ENCODE peak calls at places on chromosome 11, in seven cellular contexts. V, G, L, F, S, T and J are unnamed samples.

GRCh38 chr11:70173018-70173417 is 30.1 kb upstream of the FADD start:
- DNase-seq in V (no peak), G (no peak), L (no peak), F (no peak), S (no peak), T (no peak), J (no peak)

GRCh38 chr11:130209128-130209932 is 49.7 kb downstream of the ST14 start:
- DNase-seq in V (no peak), G (no peak), L (no peak), F (no peak), S (peak; percentile 81), T (peak; percentile 8), J (no peak)

GRCh38 chr11:109062445-109062844 is 359.5 kb upstream of the C11orf87 start:
- DNase-seq in V (no peak), G (no peak), L (no peak), F (no peak), S (no peak), T (no peak), J (peak; percentile 45)

GRCh38 chr11:18312012-18312411 is 9.9 kb downstream of the HPS5 start:
- DNase-seq in V (no peak), G (no peak), L (no peak), F (no peak), S (no peak), T (no peak), J (peak; percentile 76)

GRCh38 chr11:135033545-135033944 is 621.5 kb upstream of the B3GAT1 start:
- DNase-seq in V (no peak), G (peak; percentile 6), L (peak; percentile 29), F (peak; percentile 50), S (no peak), T (no peak), J (no peak)

GRCh38 chr11:130278745-130279144 is 36.0 kb downstream of the ZBTB44 start:
- DNase-seq in V (no peak), G (no peak), L (no peak), F (no peak), S (no peak), T (no peak), J (peak; percentile 12)

GRCh38 chr11:122115520-122116343 is at the start of gene BLID:
- DNase-seq in V (no peak), G (no peak), L (peak; percentile 47), F (peak; percentile 61), S (peak; percentile 68), T (no peak), J (peak; percentile 63)

GRCh38 chr11:3906166-3906565 is 50.7 kb downstream of the STIM1 start:
- DNase-seq in V (no peak), G (peak; percentile 63), L (no peak), F (no peak), S (no peak), T (no peak), J (no peak)

GRCh38 chr11:3049430-3050243 is 7.6 kb downstream of the CARS1 start:
- DNase-seq in V (peak; percentile 94), G (peak; percentile 91), L (no peak), F (no peak), S (peak; percentile 96), T (peak; percentile 78), J (peak; percentile 94)

GRCh38 chr11:8709002-8709672 is 26.5 kb downstream of the RPL27A start:
- DNase-seq in V (peak; percentile 94), G (no peak), L (no peak), F (no peak), S (peak; percentile 95), T (no peak), J (peak; percentile 99)

GRCh38 chr11:69136471-69136870 is 19.3 kb upstream of the SMIM38 start:
- DNase-seq in V (no peak), G (no peak), L (no peak), F (no peak), S (no peak), T (no peak), J (no peak)

GRCh38 chr11:104134760-104135159 is 29.2 kb downstream of the PDGFD start:
- DNase-seq in V (no peak), G (no peak), L (no peak), F (no peak), S (no peak), T (no peak), J (peak; percentile 64)

GRCh38 chr11:38089728-38090127 is 1491.7 kb upstream of the RAG2 start:
- DNase-seq in V (no peak), G (peak; percentile 13), L (no peak), F (peak; percentile 9), S (no peak), T (no peak), J (peak; percentile 17)

GRCh38 chr11:126362879-126363655 is 7.6 kb downstream of the ST3GAL4 start:
- DNase-seq in V (no peak), G (no peak), L (no peak), F (no peak), S (no peak), T (no peak), J (no peak)

GRCh38 chr11:8839957-8840945 is 70.7 kb upstream of the AKIP1 start:
- DNase-seq in V (no peak), G (no peak), L (peak; percentile 29), F (peak; percentile 23), S (no peak), T (no peak), J (no peak)

GRCh38 chr11:27218498-27219038 is 144.4 kb downstream of the CCDC34 start:
- DNase-seq in V (peak; percentile 71), G (no peak), L (no peak), F (no peak), S (no peak), T (no peak), J (peak; percentile 94)

GRCh38 chr11:117587416-117587815 is 209.6 kb downstream of the DSCAML1 start:
- DNase-seq in V (no peak), G (no peak), L (no peak), F (no peak), S (peak; percentile 66), T (no peak), J (no peak)

GRCh38 chr11:17716807-17717206 is 2.6 kb upstream of the MYOD1 start:
- DNase-seq in V (no peak), G (no peak), L (no peak), F (no peak), S (no peak), T (no peak), J (no peak)

GRCh38 chr11:8717876-8718753 is 35.5 kb downstream of the RPL27A start:
- DNase-seq in V (peak; percentile 89), G (peak; percentile 64), L (no peak), F (no peak), S (no peak), T (peak; percentile 19), J (peak; percentile 89)

GRCh38 chr11:40280161-40281054 is 1179.0 kb downstream of the LRRC4C start:
- DNase-seq in V (no peak), G (no peak), L (peak; percentile 12), F (no peak), S (no peak), T (no peak), J (no peak)

GRCh38 chr11:67240575-67241389 is 25.5 kb upstream of the GRK2 start:
- DNase-seq in V (peak; percentile 38), G (peak; percentile 73), L (no peak), F (peak; percentile 55), S (peak; percentile 90), T (peak; percentile 83), J (peak; percentile 76)

GRCh38 chr11:67239795-67240574 is 26.3 kb upstream of the GRK2 start:
- DNase-seq in V (peak; percentile 97), G (peak; percentile 95), L (peak; percentile 87), F (peak; percentile 93), S (peak; percentile 99), T (peak; percentile 95), J (peak; percentile 98)

GRCh38 chr11:67245046-67245445 is 21.2 kb upstream of the GRK2 start:
- DNase-seq in V (no peak), G (no peak), L (no peak), F (no peak), S (peak; percentile 81), T (no peak), J (no peak)

GRCh38 chr11:67238894-67239794 is 27.1 kb upstream of the GRK2 start:
- DNase-seq in V (no peak), G (no peak), L (no peak), F (peak; percentile 12), S (peak; percentile 64), T (no peak), J (no peak)

DNA sequence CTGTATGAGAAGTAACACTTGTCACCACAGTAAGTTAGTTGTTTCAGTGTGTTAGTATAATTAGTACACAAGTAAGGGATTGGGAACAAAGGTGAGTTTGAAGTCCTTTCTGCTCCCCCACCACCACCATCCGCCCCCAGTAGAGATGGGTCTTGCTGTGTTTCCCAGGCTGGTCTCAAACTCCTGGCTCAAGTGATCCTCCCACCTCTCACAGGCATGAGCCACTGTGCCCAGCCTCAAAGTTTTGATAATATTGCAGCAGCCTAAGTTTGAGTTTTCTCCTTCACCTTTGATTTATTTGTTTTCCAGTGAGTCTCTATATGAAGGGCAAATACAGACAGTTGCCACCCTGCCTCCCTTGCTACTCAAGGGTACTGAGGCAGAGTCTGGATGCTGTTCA is 23.7 kb upstream of the GRK2 start:
- DNase-seq in V (no peak), G (no peak), L (no peak), F (no peak), S (peak; percentile 61), T (no peak), J (no peak)
- TF ChIP-seq CTCF in V (no peak), G (no peak), L (no peak), F (no peak), S (no peak), T (no peak), J (no peak)

GRCh38 chr11:123696183-123696582 is 41.8 kb upstream of the SCN3B start:
- DNase-seq in V (no peak), G (no peak), L (no peak), F (no peak), S (no peak), T (no peak), J (no peak)
- TF ChIP-seq CTCF in V (no peak), G (no peak), L (peak; percentile 28), F (no peak), S (no peak), T (no peak), J (no peak)

DNA sequence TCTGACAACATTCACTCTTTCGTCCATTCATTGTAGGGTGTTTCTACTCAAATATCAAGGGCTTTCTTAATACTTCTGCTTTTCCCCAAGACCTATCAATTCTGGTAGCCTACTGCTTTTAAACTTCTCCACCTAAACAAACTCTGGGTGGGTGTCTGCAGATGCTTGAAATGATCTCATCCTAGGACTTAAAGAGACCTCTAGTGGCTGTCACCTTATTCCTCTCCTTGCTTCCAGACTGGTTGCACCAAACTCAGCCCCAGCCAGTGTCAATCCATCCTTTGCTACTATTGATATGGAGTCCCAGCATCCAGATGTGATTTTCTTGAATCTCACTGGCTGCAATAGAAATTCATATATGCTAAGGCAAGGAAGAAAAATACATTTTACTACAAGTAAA is 274.7 kb downstream of the NXPE2 start:
- DNase-seq in V (no peak), G (no peak), L (no peak), F (no peak), S (no peak), T (no peak), J (no peak)
- TF ChIP-seq CTCF in V (no peak), G (no peak), L (peak; percentile 16), F (peak; percentile 14), S (no peak), T (peak; percentile 5), J (no peak)

DNA sequence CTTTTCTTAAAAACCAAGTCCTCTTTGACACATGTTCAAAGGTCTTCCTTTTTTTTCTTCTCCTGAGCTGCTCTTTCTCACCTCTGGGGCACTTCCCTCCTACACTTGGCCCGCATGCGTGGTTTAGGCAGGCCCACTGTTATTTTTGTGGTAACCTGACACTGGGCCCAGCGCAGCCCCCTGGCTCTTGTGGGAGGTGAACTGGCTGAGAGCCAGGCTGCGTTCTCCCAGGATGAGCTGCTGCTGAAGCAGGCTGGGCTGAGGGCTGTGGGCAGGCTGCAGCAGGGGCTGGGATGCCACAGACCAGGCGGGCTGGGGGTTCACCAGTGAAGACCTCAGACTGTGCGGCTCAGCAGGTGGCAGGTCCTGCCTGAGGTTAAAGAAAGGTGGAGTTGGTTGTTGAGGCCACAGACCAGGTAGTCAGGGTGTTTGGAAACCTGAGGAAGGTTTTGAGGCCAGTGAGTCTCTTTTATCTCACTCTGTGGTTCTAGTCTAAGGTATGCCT is 72.4 kb downstream of the TEAD1 start:
- DNase-seq in V (peak; percentile 84), G (peak; percentile 82), L (peak; percentile 37), F (peak; percentile 85), S (no peak), T (no peak), J (peak; percentile 78)
- TF ChIP-seq CTCF in V (peak; percentile 27), G (no peak), L (no peak), F (peak; percentile 20), S (no peak), T (no peak), J (no peak)